ENCODE peak calls at places on chromosomes 12 and 14, in six cellular contexts. P is endothelial cell of umbilical vein, Q is IMR-90, Y is HCT116, R is breast epithelium, L is heart left ventricle. E is an unnamed sample.

GRCh38 chr12:109624467-109624866 is 50.9 kb downstream of the MVK start:
- DNase-seq in P (no peak), Q (no peak), Y (no peak), R (no peak), L (no peak), E (no peak)

GRCh38 chr12:132698336-132698735 is 10.9 kb downstream of the PXMP2 start:
- DNase-seq in P (no peak), Q (no peak), Y (no peak), R (no peak), L (no peak), E (no peak)

GRCh38 chr12:20101046-20101445 is 267.3 kb upstream of the PDE3A start:
- DNase-seq in P (no peak), Q (peak; percentile 6), Y (no peak), R (no peak), L (no peak), E (no peak)

GRCh38 chr12:55842681-55843429 is at the start of gene MMP19:
- DNase-seq in P (no peak), Q (peak; percentile 82), Y (no peak), R (no peak), L (no peak), E (no peak)

GRCh38 chr14:64954491-64955240 is 12.1 kb upstream of the GPX2 start:
- DNase-seq in P (no peak), Q (no peak), Y (no peak), R (peak; percentile 41), L (no peak), E (no peak)

GRCh38 chr12:113092478-113093408 is 36.2 kb downstream of the DTX1 start:
- DNase-seq in P (no peak), Q (no peak), Y (no peak), R (no peak), L (no peak), E (peak; percentile 58)

GRCh38 chr12:94240171-94240570 is 91.8 kb downstream of the PLXNC1 start:
- DNase-seq in P (no peak), Q (no peak), Y (no peak), R (no peak), L (no peak), E (no peak)

GRCh38 chr12:71440393-71441349 is 1.1 kb downstream of the LGR5 start:
- DNase-seq in P (no peak), Q (no peak), Y (no peak), R (no peak), L (no peak), E (peak; percentile 13)

GRCh38 chr14:60722163-60722835 is 1.9 kb downstream of the SIX4 start:
- DNase-seq in P (peak; percentile 54), Q (peak; percentile 79), Y (no peak), R (no peak), L (no peak), E (peak; percentile 25)

GRCh38 chr14:104403421-104404220 is 175.9 kb upstream of the C14orf180 start:
- DNase-seq in P (no peak), Q (no peak), Y (no peak), R (no peak), L (no peak), E (no peak)

GRCh38 chr12:109723311-109723791 is 9.7 kb downstream of the FAM222A start:
- DNase-seq in P (no peak), Q (no peak), Y (no peak), R (peak; percentile 67), L (peak; percentile 82), E (no peak)

GRCh38 chr12:86389949-86390348 is 133.8 kb upstream of the MGAT4C start:
- DNase-seq in P (no peak), Q (peak; percentile 16), Y (no peak), R (no peak), L (no peak), E (no peak)

GRCh38 chr12:2395352-2395977 is 342.7 kb downstream of the CACNA1C start:
- DNase-seq in P (peak; percentile 38), Q (peak; percentile 28), Y (peak; percentile 40), R (no peak), L (peak; percentile 52), E (peak; percentile 26)

DNA sequence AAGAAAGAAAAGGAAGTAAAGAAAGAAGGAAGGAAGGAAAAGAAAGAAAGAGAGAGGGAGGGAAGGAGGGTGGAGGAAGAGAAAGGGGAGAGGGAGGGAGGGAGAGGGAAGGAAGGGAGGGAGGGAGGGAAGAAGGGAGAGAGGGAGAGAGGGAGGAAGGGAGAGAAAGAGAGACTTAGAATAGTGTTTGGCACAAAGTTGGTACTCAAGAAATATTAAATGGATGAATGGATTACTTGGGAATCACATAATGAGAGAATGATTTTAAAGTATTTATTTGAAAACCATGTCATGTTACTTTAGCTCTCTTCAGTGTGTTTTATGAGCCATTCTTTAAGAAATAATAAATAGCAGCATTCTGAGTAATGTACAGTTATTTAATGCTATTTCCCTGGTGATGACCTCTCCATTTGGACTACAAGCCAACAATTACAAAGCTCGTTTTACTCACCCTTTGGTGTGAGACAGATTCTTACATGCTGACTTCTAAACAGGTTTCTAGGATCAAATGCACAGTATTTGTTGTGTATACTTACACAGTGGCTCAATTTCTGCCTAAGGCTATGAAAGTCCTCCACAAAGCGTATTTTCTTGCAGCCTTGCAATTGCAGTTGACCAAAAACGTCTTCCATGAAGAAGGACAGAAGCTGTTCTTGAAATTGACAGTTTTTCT is 861 bp downstream of the IL26 start:
- DNase-seq in P (peak; percentile 33), Q (peak; percentile 75), Y (no peak), R (no peak), L (no peak), E (no peak)
- TF ChIP-seq POLR2A in P (no peak), Q (no peak), Y (no peak), R (no peak), L (no peak), E (no peak)

GRCh38 chr12:120684523-120684932 is 2.4 kb upstream of the MLEC start:
- DNase-seq in P (no peak), Q (peak; percentile 26), Y (no peak), R (no peak), L (no peak), E (no peak)
- TF ChIP-seq POLR2A in P (no peak), Q (no peak), Y (no peak), R (no peak), L (no peak), E (no peak)

GRCh38 chr12:92132282-92132681 is 13.4 kb downstream of the BTG1 start:
- DNase-seq in P (no peak), Q (no peak), Y (no peak), R (no peak), L (no peak), E (no peak)

GRCh38 chr12:92124708-92125067 is 21.0 kb downstream of the BTG1 start:
- DNase-seq in P (no peak), Q (no peak), Y (no peak), R (no peak), L (no peak), E (no peak)

GRCh38 chr12:92130999-92131398 is 14.6 kb downstream of the BTG1 start:
- DNase-seq in P (no peak), Q (no peak), Y (no peak), R (no peak), L (no peak), E (no peak)

GRCh38 chr12:92129609-92130008 is 16.0 kb downstream of the BTG1 start:
- DNase-seq in P (no peak), Q (no peak), Y (no peak), R (no peak), L (no peak), E (no peak)

GRCh38 chr12:92128612-92129011 is 17.0 kb downstream of the BTG1 start:
- DNase-seq in P (no peak), Q (no peak), Y (no peak), R (no peak), L (no peak), E (no peak)
- TF ChIP-seq POLR2A in P (no peak), Q (no peak), Y (no peak), R (no peak), L (no peak), E (no peak)

GRCh38 chr12:124612392-124612680 is 44.9 kb upstream of the NCOR2 start:
- DNase-seq in P (no peak), Q (no peak), Y (no peak), R (no peak), L (no peak), E (no peak)
- TF ChIP-seq POLR2A in P (no peak), Q (no peak), Y (no peak), R (no peak), L (no peak), E (no peak)

GRCh38 chr12:96906849-96907664 is at the start of gene NEDD1:
- DNase-seq in P (peak; percentile 82), Q (peak; percentile 67), Y (peak; percentile 45), R (peak; percentile 71), L (peak; percentile 89), E (peak; percentile 92)
- TF ChIP-seq POLR2A in P (peak; percentile 86), Q (peak; percentile 53), Y (peak; percentile 69), R (peak; percentile 28), L (peak; percentile 80), E (peak; percentile 80)

GRCh38 chr14:68711551-68712437 is 81.1 kb downstream of the ZFP36L1 start:
- DNase-seq in P (no peak), Q (no peak), Y (no peak), R (no peak), L (no peak), E (no peak)
- TF ChIP-seq POLR2A in P (no peak), Q (no peak), Y (no peak), R (no peak), L (no peak), E (no peak)

GRCh38 chr14:23008836-23009235 is 1.1 kb downstream of the C14orf93 start:
- DNase-seq in P (no peak), Q (no peak), Y (no peak), R (no peak), L (no peak), E (peak; percentile 33)

GRCh38 chr14:23009939-23010718 is at the start of gene C14orf93:
- DNase-seq in P (peak; percentile 58), Q (peak; percentile 48), Y (no peak), R (peak; percentile 82), L (peak; percentile 85), E (peak; percentile 87)

GRCh38 chr14:23006544-23007419 is 3.2 kb downstream of the C14orf93 start:
- DNase-seq in P (peak; percentile 99), Q (peak; percentile 97), Y (peak; percentile 96), R (peak; percentile 95), L (peak; percentile 97), E (peak; percentile 99)

GRCh38 chr14:23005861-23006534 is 3.9 kb downstream of the C14orf93 start:
- DNase-seq in P (peak; percentile 45), Q (peak; percentile 40), Y (no peak), R (no peak), L (no peak), E (peak; percentile 39)

DNA sequence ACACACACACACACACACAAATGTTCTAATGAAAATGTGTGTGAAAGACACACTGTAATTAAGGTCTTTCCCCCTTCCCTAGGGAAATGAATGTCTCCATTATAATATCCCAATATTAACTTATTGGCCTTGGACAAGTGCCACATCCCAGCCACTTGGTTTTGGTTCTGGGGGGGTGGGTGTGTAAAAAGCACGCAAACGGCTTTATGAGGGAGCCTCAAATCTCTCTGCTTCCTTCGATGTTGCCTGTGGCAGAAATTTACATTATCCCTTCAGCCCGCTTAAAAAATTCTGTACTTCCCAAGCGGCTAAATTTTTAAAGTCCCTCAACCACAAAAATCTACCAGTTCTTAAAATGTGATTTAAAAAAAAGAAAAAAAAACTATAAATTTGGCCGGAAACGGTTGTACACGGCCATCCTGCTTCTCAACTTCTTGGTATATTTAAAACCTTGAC is 432 bp downstream of the C14orf93 start:
- DNase-seq in P (no peak), Q (no peak), Y (no peak), R (no peak), L (no peak), E (peak; percentile 59)
- TF ChIP-seq POLR2A in P (no peak), Q (no peak), Y (peak; percentile 26), R (no peak), L (no peak), E (no peak)